ENCODE peak calls at places on chromosomes 5 and 9, in six cellular contexts. H is RWPE1; N is CD4-positive, alpha-beta T cell; X is GM10248; K is cardiac fibroblast; Q is sigmoid colon. A is an unnamed sample.

GRCh38 chr9:118321823-118322222 is 617.6 kb downstream of the TLR4 start:
- DNase-seq in H (no peak), N (no peak), X (no peak), K (no peak), Q (no peak), A (no peak)

GRCh38 chr9:95031711-95032461 is 285.6 kb downstream of the FANCC start:
- DNase-seq in H (no peak), N (no peak), X (no peak), K (no peak), Q (no peak), A (no peak)

GRCh38 chr5:117888688-117889087 is 1099.7 kb downstream of the DTWD2 start:
- DNase-seq in H (no peak), N (no peak), X (peak), K (peak), Q (no peak), A (peak)

GRCh38 chr9:136200424-136200823 is 4.5 kb downstream of the LHX3 start:
- DNase-seq in H (no peak), N (no peak), X (no peak), K (no peak), Q (no peak), A (no peak)

GRCh38 chr5:111935835-111936234 is 178.8 kb upstream of the NREP start:
- DNase-seq in H (no peak), N (no peak), X (no peak), K (no peak), Q (no peak), A (no peak)

GRCh38 chr5:14413331-14413750 is 168.3 kb upstream of the OTULINL start:
- DNase-seq in H (no peak), N (peak), X (no peak), K (no peak), Q (no peak), A (no peak)

GRCh38 chr5:15500326-15500958 is 462 bp downstream of the FBXL7 start:
- DNase-seq in H (no peak), N (no peak), X (no peak), K (peak), Q (peak), A (no peak)

GRCh38 chr9:115849679-115850412 is 303.7 kb upstream of the PAPPA start:
- DNase-seq in H (no peak), N (no peak), X (no peak), K (no peak), Q (no peak), A (peak)

GRCh38 chr5:133760532-133760931 is 148.2 kb upstream of the FSTL4 start:
- DNase-seq in H (no peak), N (no peak), X (no peak), K (no peak), Q (no peak), A (no peak)

DNA sequence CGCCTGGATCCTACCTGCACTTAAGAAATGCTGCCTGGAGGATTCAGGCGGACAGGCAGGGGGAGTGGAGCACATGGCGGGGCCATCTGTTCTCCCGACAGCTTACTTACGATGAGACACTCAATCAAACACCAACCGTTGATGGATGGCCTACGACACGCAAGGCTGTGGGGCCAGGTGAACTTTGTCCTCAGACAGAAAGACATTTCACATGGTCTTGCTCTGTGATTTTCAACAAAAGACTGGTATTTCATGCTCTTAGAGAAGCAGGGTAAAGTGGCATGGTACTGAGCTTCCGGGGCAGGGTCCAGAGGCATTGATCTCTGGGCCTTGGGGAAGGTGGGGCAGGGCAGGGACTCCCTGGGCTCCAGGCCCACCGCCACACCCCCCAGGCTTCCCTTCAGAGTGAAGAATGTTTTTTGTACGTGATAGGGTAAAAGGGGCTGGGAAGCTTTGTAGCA is 9.1 kb upstream of the OLFM1 start:
- DNase-seq in H (no peak), N (no peak), X (no peak), K (no peak), Q (peak), A (no peak)
- TF ChIP-seq CTCF in H (no peak), N (no peak), X (no peak), K (no peak), Q (no peak), A (no peak)

DNA sequence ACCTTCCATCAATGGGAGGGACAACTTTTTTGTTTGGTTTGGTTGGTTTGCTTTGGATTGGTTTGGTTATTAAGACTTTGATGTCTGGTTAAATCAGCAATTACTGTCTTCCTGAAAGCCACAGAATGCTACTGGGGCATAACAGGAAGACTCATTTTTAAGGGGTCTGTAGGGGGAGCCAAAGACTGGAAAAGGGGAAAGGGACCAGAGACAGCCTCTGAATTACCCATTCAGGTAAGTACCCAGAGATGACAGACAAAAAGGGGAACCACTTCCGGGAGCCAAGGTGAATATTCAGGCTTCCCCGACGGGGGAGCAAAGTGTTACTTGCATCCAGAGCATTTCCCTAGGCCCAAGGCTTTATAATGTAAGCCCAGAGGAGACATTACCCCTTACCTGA is 4.6 kb upstream of the FEM1C start:
- DNase-seq in H (no peak), N (no peak), X (peak), K (peak), Q (no peak), A (peak)
- TF ChIP-seq CTCF in H (no peak), N (no peak), X (peak), K (peak), Q (no peak), A (peak)

GRCh38 chr9:112367465-112367864 is 12.4 kb upstream of the HSDL2 start:
- DNase-seq in H (no peak), N (no peak), X (no peak), K (no peak), Q (no peak), A (no peak)

GRCh38 chr9:112371060-112371459 is 8.8 kb upstream of the HSDL2 start:
- DNase-seq in H (no peak), N (no peak), X (no peak), K (no peak), Q (no peak), A (no peak)

GRCh38 chr9:112369817-112370216 is 10.1 kb upstream of the HSDL2 start:
- DNase-seq in H (no peak), N (no peak), X (no peak), K (no peak), Q (no peak), A (no peak)

GRCh38 chr9:112361602-112362001 is 18.3 kb upstream of the HSDL2 start:
- DNase-seq in H (no peak), N (no peak), X (peak), K (peak), Q (no peak), A (peak)

GRCh38 chr9:112366591-112366990 is 13.3 kb upstream of the HSDL2 start:
- DNase-seq in H (no peak), N (no peak), X (no peak), K (no peak), Q (no peak), A (peak)
- TF ChIP-seq CTCF in H (no peak), N (no peak), X (no peak), K (peak), Q (no peak), A (peak)

DNA sequence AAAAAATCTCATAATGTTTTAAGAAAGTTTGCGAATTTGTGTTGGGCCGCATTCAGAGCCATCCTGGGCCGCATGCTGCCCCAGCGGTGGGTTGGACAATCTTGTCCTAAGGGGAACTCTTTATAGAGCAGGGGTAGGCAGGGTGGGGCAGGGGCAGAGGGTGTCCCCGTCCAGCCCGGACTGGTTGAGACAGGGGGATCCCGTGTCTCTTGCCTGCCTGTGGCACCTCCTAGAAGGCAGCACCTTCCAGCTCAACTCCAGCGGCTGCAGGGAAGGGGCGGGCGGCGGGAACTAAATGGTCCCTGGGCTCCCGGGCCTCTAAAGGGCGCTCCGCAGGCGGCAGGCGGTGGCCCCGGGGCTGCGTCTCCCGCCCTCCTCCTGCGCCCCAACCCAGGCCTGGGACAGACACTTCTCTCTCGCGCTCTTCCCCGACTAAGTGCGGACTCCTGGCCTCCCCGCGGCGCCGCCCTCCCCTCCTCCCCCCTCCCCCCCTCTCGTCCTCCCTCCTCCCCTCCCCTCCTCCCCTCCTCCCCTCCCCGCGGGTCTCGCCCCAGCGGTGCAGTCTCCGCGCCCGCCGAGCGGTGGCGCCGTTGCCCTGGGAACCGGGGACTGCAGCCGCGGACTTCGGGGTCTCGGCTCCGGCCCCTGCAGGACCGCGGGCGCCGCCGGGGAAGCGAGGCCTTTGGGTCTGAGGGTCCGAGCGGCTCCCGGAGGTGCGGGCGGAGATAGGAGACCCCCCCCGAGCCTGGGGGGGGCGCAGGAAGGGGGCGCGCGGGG is 132.6 kb downstream of the MRPL36 start:
- DNase-seq in H (peak), N (peak), X (peak), K (peak), Q (no peak), A (no peak)
- TF ChIP-seq CTCF in H (peak), N (no peak), X (peak), K (peak), Q (no peak), A (peak)

DNA sequence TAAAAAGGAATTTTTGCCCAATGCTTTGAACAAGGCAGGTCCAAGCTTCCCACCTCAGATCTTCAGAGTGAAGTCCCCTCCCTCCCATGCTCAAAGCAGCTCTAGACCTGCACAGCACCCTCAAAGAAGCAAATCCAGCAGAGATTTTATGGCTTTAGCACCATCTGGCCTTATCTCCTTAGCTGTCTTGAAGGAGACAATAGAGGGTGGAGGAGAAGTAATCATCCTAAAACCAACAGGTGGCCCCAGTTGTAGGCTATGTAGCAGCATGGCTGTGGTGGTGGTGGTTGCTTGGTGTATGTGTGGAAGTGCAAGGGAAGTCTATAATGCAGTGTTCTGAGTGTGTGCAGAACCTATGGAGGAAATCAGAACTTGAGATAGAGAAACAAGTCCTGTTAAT is 140.1 kb downstream of the GRIA1 start:
- DNase-seq in H (no peak), N (no peak), X (no peak), K (no peak), Q (no peak), A (no peak)
- TF ChIP-seq CTCF in H (no peak), N (no peak), X (no peak), K (no peak), Q (no peak), A (no peak)

GRCh38 chr5:23352437-23352836 is 155.0 kb upstream of the PRDM9 start:
- DNase-seq in H (no peak), N (no peak), X (no peak), K (peak), Q (no peak), A (no peak)
- TF ChIP-seq CTCF in H (peak), N (no peak), X (no peak), K (no peak), Q (no peak), A (no peak)

DNA sequence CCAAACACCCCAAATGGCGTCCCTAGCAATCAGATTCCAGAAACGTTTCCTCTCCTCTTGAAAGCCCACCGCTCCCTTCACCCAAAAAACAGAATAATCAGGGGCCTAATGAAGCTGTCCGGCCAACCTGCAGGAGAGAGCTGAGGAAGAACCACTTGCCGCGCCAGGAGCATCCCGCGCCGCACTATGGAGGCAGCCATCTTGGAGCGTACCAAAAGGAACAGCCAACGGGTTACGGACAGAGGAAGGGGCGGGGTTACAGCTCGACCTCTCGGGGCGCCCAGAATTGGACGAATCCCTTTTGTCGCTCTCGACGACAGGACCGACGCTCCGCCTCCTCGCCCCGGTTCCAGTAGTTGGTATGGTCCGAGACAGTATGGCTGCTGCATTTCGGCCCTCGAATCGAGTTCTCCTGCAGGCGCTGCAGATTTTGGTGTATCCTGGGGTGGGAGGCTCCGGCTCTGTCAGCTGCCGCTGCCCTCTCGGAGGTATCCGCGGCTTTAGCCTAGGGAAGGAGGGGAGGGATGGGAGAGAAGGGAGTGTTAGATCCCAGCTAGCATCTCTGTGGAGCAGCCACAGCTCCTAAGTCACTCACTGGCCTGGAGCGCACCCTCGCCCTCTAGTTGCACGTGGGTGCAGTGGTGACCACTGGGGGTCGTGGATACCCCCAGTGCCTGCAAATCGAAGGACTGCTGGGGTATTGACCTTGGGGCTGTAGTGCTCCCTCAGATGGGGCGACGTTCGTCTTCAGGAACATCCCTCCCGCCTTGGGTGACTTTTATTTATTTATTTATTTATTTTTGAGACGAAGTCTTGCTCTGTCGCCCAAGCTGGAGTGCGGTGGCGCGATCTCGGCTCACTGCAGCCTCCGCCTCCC is at the start of the genes MRPS27 and PTCD2:
- DNase-seq in H (peak), N (peak), X (peak), K (peak), Q (peak), A (peak)
- TF ChIP-seq CTCF in H (no peak), N (no peak), X (peak), K (peak), Q (no peak), A (peak)

GRCh38 chr9:121619566-121619965 is 31.9 kb upstream of the DAB2IP start:
- DNase-seq in H (no peak), N (no peak), X (no peak), K (no peak), Q (no peak), A (no peak)

GRCh38 chr9:121622842-121623203 is 28.6 kb upstream of the DAB2IP start:
- DNase-seq in H (no peak), N (no peak), X (no peak), K (no peak), Q (no peak), A (no peak)

GRCh38 chr9:121619989-121620673 is 31.3 kb upstream of the DAB2IP start:
- DNase-seq in H (no peak), N (no peak), X (no peak), K (no peak), Q (no peak), A (no peak)

GRCh38 chr9:121618504-121618903 is 32.9 kb upstream of the DAB2IP start:
- DNase-seq in H (no peak), N (no peak), X (no peak), K (no peak), Q (no peak), A (no peak)

GRCh38 chr9:121620777-121621437 is 30.5 kb upstream of the DAB2IP start:
- DNase-seq in H (peak), N (no peak), X (peak), K (peak), Q (no peak), A (peak)
- TF ChIP-seq CTCF in H (no peak), N (no peak), X (peak), K (peak), Q (peak), A (peak)

GRCh38 chr5:176540956-176541337 is 3.7 kb upstream of the RNF44 start:
- DNase-seq in H (no peak), N (no peak), X (no peak), K (no peak), Q (no peak), A (no peak)
- TF ChIP-seq CTCF in H (no peak), N (no peak), X (no peak), K (no peak), Q (no peak), A (no peak)

DNA sequence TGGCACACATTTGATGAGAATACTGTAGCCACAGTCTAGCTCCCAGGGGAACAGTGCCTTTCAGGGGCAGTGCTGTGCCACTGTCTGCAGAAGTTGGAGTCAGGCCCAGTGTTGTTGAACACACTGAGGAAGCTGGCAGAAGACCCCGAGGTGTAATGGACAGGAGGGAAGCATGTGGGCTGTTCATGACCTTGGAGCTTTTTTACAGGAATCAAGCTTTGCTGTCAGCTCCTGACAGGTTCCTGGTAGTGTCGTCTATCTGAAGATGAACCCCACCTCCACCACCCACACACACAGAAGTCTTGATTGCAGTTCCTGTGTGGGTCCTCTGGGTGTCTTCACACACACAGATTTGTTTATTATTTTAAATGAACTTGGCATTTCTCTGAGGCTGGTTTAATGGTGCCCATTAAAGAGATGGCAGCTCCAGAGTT is 40.3 kb upstream of the TNFAIP8 start:
- DNase-seq in H (peak), N (peak), X (peak), K (peak), Q (no peak), A (peak)
- TF ChIP-seq CTCF in H (peak), N (peak), X (peak), K (peak), Q (no peak), A (peak)

A was measured in GM12865.